ENCODE peak calls at places on chromosomes 13 and 19, in six cellular contexts. Q is mammary epithelial cell, T is neuronal stem cell, R is left lung, I is HCT116, P is prostate gland. U is an unnamed sample. For H3K4me1 and H3K27me3, the result is how much of the 10 kb centered on the place peaks cover.

GRCh38 chr13:40452741-40453665 is 213.4 kb downstream of the FOXO1 start:
- DNase-seq in P (peak), I (no peak), T (no peak), R (no peak), Q (peak), U (no peak)

GRCh38 chr13:102945324-102945815 is 99.5 kb downstream of the ERCC5 start:
- DNase-seq in R (no peak), Q (no peak), I (no peak), T (no peak), P (no peak), U (no peak)

GRCh38 chr13:85379433-85379832 is 419.8 kb downstream of the SLITRK6 start:
- DNase-seq in P (no peak), Q (no peak), R (no peak), T (no peak), I (no peak), U (no peak)

GRCh38 chr13:43573361-43573740 is 213.4 kb downstream of the ENOX1 start:
- DNase-seq in R (no peak), T (no peak), Q (peak), P (no peak), I (no peak), U (no peak)

GRCh38 chr13:107586216-107586615 is 629.1 kb downstream of the LIG4 start:
- DNase-seq in Q (no peak), R (no peak), P (no peak), T (no peak), I (no peak), U (no peak)

GRCh38 chr13:41064493-41064892 is 3.2 kb downstream of the WBP4 start:
- DNase-seq in I (no peak), Q (peak), R (no peak), P (no peak), T (no peak), U (no peak)

GRCh38 chr13:45048890-45049407 is 59.6 kb downstream of the GPALPP1 start:
- DNase-seq in I (no peak), P (no peak), T (no peak), Q (no peak), R (no peak), U (no peak)

GRCh38 chr13:90230311-90230710 is 1117.2 kb upstream of the MIR17HG start:
- DNase-seq in T (no peak), R (peak), Q (no peak), P (no peak), I (no peak), U (no peak)

GRCh38 chr13:112733661-112734379 is 44.0 kb downstream of the ATP11A start:
- DNase-seq in P (no peak), T (peak), R (no peak), Q (no peak), I (no peak), U (no peak)

GRCh38 chr13:51317262-51317661 is 22.2 kb upstream of the SERPINE3 start:
- DNase-seq in I (no peak), R (no peak), Q (peak), T (no peak), P (no peak), U (no peak)

GRCh38 chr19:11007376-11007775 is 46.5 kb downstream of the SMARCA4 start:
- DNase-seq in P (no peak), T (no peak), R (no peak), I (no peak), Q (no peak), U (no peak)

GRCh38 chr13:110937511-110938303 is 22.8 kb upstream of the ANKRD10 start:
- DNase-seq in Q (no peak), I (no peak), R (no peak), P (no peak), T (no peak), U (no peak)

GRCh38 chr13:48188129-48188528 is 44.9 kb upstream of the ITM2B start:
- DNase-seq in Q (no peak), R (no peak), T (no peak), P (no peak), I (no peak), U (no peak)

GRCh38 chr19:40933025-40933424 is 51.0 kb upstream of the CYP2A7 start:
- DNase-seq in Q (no peak), T (no peak), P (no peak), I (no peak), R (no peak), U (no peak)

GRCh38 chr13:73421310-73421912 is 362.6 kb downstream of the KLF5 start:
- DNase-seq in Q (peak), T (no peak), P (peak), R (no peak), I (peak), U (no peak)

GRCh38 chr19:36331353-36332228 is 47.4 kb downstream of the ZFP14 start:
- DNase-seq in P (peak), I (no peak), T (peak), Q (peak), R (peak), U (peak)

GRCh38 chr19:13024958-13025653 is 29.8 kb downstream of the NFIX start:
- DNase-seq in R (peak), Q (peak), P (no peak), T (no peak), I (no peak), U (no peak)

GRCh38 chr19:12513531-12514061 is 29.0 kb upstream of the ZNF709 start:
- DNase-seq in R (peak), T (no peak), I (no peak), P (no peak), Q (no peak), U (no peak)

GRCh38 chr13:110261166-110262081 is 45.5 kb downstream of the COL4A1 start:
- DNase-seq in R (no peak), I (no peak), P (no peak), Q (peak), T (no peak), U (no peak)

GRCh38 chr19:5479958-5480357 is 24.7 kb downstream of the ZNRF4 start:
- DNase-seq in I (no peak), Q (no peak), R (no peak), P (no peak), T (no peak), U (no peak)

GRCh38 chr13:109274188-109274821 is 512.1 kb downstream of the IRS2 start:
- DNase-seq in T (peak), R (no peak), Q (peak), I (no peak), P (no peak), U (no peak)

GRCh38 chr19:11530432-11530831 is 1.5 kb upstream of the ECSIT start:
- DNase-seq in P (peak), T (no peak), Q (peak), R (peak), I (peak), U (peak)

GRCh38 chr13:21137696-21138095 is 38.7 kb downstream of the SKA3 start:
- DNase-seq in P (no peak), Q (peak), I (peak), R (no peak), T (no peak), U (no peak)

GRCh38 chr19:14111486-14111885 is 6.1 kb downstream of the PRKACA start:
- DNase-seq in R (no peak), Q (no peak), T (no peak), P (no peak), I (no peak), U (no peak)

GRCh38 chr13:113869263-113869662 is 5.4 kb upstream of the GAS6 start:
- DNase-seq in Q (no peak), I (no peak), P (no peak), T (no peak), R (no peak), U (no peak)

GRCh38 chr13:51628059-51628852 is 44.0 kb downstream of the WDFY2 start:
- DNase-seq in Q (no peak), P (no peak), I (no peak), T (no peak), R (no peak), U (no peak)

GRCh38 chr19:31214086-31214485 is 135.2 kb downstream of the TSHZ3 start:
- DNase-seq in P (peak), T (no peak), I (no peak), R (peak), Q (peak), U (peak)

GRCh38 chr13:77492982-77493381 is 42.5 kb upstream of the SCEL start:
- DNase-seq in Q (peak), T (no peak), P (no peak), R (no peak), I (peak), U (no peak)

GRCh38 chr13:113843063-113843654 is 20.7 kb downstream of the GAS6 start:
- DNase-seq in T (no peak), Q (no peak), R (peak), P (no peak), I (no peak), U (peak)

GRCh38 chr19:29717051-29717450 is 2.0 kb upstream of the C19orf12 start:
- DNase-seq in Q (no peak), T (no peak), I (no peak), P (no peak), R (no peak), U (no peak)

GRCh38 chr19:29712744-29713516 is 2.1 kb downstream of the C19orf12 start:
- DNase-seq in I (no peak), Q (no peak), T (no peak), R (no peak), P (no peak), U (no peak)

GRCh38 chr19:29714953-29715694 is at the start of gene C19orf12:
- DNase-seq in Q (peak), I (no peak), P (peak), R (peak), T (peak), U (peak)

GRCh38 chr19:29714371-29714952 is 599 bp downstream of the C19orf12 start:
- DNase-seq in Q (no peak), R (peak), I (no peak), T (no peak), P (no peak), U (peak)

DNA sequence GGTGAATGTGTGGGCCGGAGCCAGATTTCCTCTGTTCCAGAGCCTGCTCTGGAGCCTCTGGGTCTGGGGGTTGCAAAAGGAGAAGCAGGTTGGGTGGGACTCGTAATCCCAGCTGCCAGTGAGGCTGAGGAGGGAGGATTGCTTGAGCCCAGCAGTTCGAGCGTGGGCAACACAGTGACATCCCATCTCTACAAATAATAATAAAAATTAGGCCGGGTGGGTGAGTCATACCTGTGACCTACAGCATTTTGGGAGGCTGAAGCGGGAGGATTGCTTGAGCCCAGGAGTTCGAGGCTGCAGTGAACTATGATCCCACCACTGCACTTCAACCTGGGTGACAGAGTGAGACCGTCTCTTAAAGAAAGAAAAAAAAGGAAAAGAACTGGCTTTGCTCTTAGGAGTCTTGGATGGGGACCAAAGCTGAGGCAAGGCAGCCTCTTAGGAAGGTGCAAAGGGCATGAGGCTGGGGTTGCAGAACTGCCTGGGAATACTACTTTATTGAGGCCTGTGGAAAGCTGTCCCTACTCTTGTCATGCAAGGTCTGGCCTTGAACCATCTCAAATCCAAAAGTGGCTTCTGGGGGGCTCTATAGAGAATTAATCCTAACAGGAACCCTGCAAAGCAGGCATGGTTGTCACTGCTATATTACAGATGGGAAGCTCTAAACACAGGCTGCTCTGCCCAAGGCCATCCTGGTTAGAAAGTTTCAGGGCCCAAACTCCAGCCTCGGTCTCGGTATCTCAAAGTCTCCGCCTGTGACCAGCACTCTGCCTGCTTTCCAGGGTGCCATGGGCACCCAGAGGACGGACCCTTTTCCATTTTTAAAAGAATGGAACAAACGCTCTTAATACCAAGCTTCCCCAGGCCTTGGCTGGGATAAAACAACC is 877 bp upstream of the C19orf12 start:
- DNase-seq in P (no peak), R (no peak), I (no peak), Q (no peak), T (no peak), U (no peak)
- H3K4me1 ChIP-seq in P (under half), R (under half), I (under half), Q (under half), T (under half), U (under half)

GRCh38 chr19:50349277-50350057 is 16.0 kb downstream of the NAPSA start:
- DNase-seq in T (no peak), P (no peak), Q (no peak), R (no peak), I (no peak), U (peak)

GRCh38 chr19:50341091-50341564 is 12.0 kb upstream of the KCNC3 start:
- DNase-seq in R (no peak), P (no peak), I (no peak), T (no peak), Q (no peak), U (peak)

DNA sequence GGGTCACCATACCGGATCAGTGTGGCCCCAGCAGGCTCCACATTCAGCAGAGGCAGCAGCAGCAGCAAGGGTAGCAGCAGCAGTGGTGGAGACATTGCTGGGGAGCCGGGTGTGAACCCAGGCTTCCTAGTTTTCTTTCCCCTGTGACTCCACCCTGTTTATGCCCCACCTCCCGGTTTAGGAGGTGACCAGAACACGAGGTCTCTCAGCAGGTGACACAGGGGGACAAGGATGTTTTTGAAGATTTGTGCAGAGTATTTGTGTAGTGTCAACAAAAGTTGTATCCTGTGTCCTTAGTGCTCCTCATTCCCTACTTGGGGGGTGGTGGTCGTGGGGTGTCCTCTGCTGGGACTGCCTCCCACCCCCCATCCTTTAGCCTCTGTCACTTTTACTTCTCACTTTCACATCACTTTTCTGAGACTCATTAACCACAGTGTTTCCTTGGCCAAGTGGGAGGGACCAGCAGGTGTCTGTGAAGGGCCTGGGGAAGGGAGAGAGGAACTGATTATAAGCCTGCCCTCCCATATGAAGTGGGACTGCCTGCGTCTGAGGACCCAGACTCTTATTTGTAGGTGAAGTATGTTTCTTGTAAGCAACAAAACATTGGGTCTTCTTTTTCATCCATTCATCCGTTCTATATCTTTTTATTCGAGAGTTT is 15.6 kb upstream of the KCNC3 start:
- DNase-seq in Q (no peak), T (no peak), I (no peak), R (no peak), P (no peak), U (peak)
- H3K27me3 ChIP-seq in Q (under half), T (under half), I (under half), R (under half), P (under half), U (under half)

GRCh38 chr19:44874317-44874716 is 16.7 kb upstream of the TOMM40 start:
- DNase-seq in T (no peak), I (no peak), P (no peak), R (no peak), Q (no peak), U (no peak)
- H3K4me1 ChIP-seq in T (under half), I (under half), P (under half), R (under half), Q (under half), U (under half)

GRCh38 chr19:2291185-2291751 is 9.3 kb upstream of the PEAK3 start:
- DNase-seq in Q (peak), R (peak), I (no peak), P (no peak), T (peak), U (peak)

GRCh38 chr19:2290441-2291184 is 8.6 kb upstream of the PEAK3 start:
- DNase-seq in R (peak), Q (peak), P (no peak), T (no peak), I (no peak), U (no peak)

GRCh38 chr19:2296141-2296540 is 11.8 kb downstream of the LINGO3 start:
- DNase-seq in P (no peak), R (no peak), Q (no peak), I (no peak), T (no peak), U (no peak)

GRCh38 chr19:2289714-2290435 is 7.9 kb upstream of the PEAK3 start:
- DNase-seq in R (peak), I (no peak), T (no peak), P (no peak), Q (peak), U (peak)

DNA sequence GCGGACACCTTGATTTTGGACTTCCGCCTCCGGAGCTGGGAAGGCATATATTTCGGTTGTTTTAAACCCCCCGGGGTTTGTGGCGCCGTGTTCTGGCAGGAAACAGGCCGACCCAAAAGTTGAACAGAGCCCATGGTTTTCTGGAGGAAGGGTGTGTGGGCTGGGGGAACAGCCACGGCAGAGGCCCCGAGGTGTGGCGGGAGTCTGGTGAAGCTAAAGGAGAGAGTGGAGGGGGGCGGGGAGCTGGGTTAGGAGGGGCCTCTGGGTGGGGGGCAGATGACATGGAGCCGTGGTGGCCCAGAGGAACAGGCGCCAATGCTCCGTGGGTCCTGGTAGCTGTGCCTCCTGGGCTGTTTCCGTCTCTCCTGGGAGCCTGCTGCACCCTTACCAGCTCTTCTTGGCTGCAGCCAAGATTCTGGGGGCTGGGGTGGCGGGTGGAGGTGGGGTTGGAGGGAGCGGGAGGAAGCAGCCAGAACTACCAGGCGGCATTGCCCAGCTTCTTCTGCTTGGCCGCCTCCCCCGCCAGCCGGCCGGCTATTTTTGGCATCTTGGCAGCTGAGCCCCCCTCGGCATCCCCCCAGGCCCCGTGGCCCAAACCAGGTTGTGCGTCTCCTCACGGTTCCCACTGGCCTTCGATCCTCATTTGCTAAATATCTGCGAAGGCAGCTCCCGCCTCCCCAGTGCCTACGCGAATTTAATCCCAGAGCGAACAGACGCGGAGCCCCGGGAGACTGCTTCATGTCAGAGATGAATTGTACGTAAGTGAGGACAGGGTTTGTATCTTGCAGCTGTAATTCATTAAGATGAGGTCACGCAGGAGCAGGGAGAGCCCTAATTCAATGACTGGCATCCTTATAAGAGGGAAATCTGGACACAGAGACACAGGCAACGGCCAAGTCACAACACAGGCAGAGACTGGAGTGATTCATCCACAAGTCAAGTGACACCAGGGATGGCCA is 12.7 kb upstream of the PEAK3 start:
- DNase-seq in I (no peak), Q (no peak), R (no peak), P (no peak), T (no peak), U (peak)
- H3K27me3 ChIP-seq in I (under half), Q (under half), R (half or more), P (under half), T (under half), U (under half)

GRCh38 chr19:49555600-49556411 is 24.6 kb downstream of the NOSIP start:
- DNase-seq in P (no peak), I (peak), R (peak), Q (no peak), T (peak), U (peak)
- H3K4me1 ChIP-seq in P (under half), I (under half), R (under half), Q (under half), T (under half), U (under half)